ENCODE peak calls at places on chromosomes 16 and 17, in ten cellular contexts. W is foreskin keratinocyte, Y is body of pancreas, L is prostate gland, O is thoracic aorta, N is cardiac muscle cell, D is A549, R is lung, M is GM12878, I is ascending aorta. H is an unnamed sample.

GRCh38 chr17:31487648-31488263 is 96.3 kb downstream of the RAB11FIP4 start:
- DNase-seq in W (peak), Y (peak), L (peak), O (peak), N (peak), D (peak), R (peak), M (no peak), I (peak), H (peak)

GRCh38 chr17:36761203-36761945 is 160.0 kb downstream of the MRM1 start:
- DNase-seq in W (no peak), Y (no peak), L (no peak), O (no peak), N (peak), D (no peak), R (no peak), M (no peak), I (no peak), H (no peak)

GRCh38 chr16:65306313-65306712 is 184.4 kb upstream of the CDH11 start:
- DNase-seq in W (no peak), Y (no peak), L (no peak), O (no peak), N (no peak), D (no peak), R (no peak), M (no peak), I (no peak), H (no peak)

GRCh38 chr17:7709031-7709430 is 4.0 kb downstream of the EFNB3 start:
- DNase-seq in W (no peak), Y (no peak), L (no peak), O (no peak), N (no peak), D (no peak), R (no peak), M (no peak), I (no peak), H (no peak)

GRCh38 chr16:13307255-13307654 is 405.9 kb downstream of the SHISA9 start:
- DNase-seq in W (peak), Y (peak), L (no peak), O (no peak), N (no peak), D (no peak), R (no peak), M (no peak), I (no peak), H (no peak)

GRCh38 chr16:68786685-68787418 is 49.8 kb downstream of the CDH1 start:
- DNase-seq in W (peak), Y (peak), L (peak), O (no peak), N (no peak), D (peak), R (no peak), M (no peak), I (no peak), H (no peak)

GRCh38 chr17:39954876-39955275 is 7.9 kb upstream of the GSDMA start:
- DNase-seq in W (no peak), Y (no peak), L (no peak), O (no peak), N (no peak), D (no peak), R (no peak), M (no peak), I (no peak), H (no peak)

GRCh38 chr17:6427284-6427781 is 7.6 kb downstream of the AIPL1 start:
- DNase-seq in W (no peak), Y (no peak), L (no peak), O (no peak), N (no peak), D (no peak), R (no peak), M (peak), I (no peak), H (no peak)

GRCh38 chr17:30782206-30782605 is 42.3 kb downstream of the CRLF3 start:
- DNase-seq in W (no peak), Y (no peak), L (no peak), O (no peak), N (no peak), D (no peak), R (no peak), M (no peak), I (no peak), H (no peak)

GRCh38 chr17:40819528-40820125 is 2.8 kb downstream of the KRT10 start:
- DNase-seq in W (no peak), Y (peak), L (no peak), O (no peak), N (no peak), D (no peak), R (no peak), M (no peak), I (no peak), H (no peak)

GRCh38 chr17:44830359-44831269 is 527 bp upstream of the GJC1 start:
- DNase-seq in W (peak), Y (no peak), L (no peak), O (no peak), N (peak), D (peak), R (no peak), M (no peak), I (no peak), H (no peak)

GRCh38 chr17:68511254-68511670 is 968 bp upstream of the PRKAR1A start:
- DNase-seq in W (peak), Y (peak), L (peak), O (no peak), N (no peak), D (no peak), R (peak), M (no peak), I (peak), H (no peak)

GRCh38 chr17:7903154-7904103 is 12.7 kb downstream of the RNF227 start:
- DNase-seq in W (no peak), Y (no peak), L (peak), O (no peak), N (no peak), D (no peak), R (no peak), M (no peak), I (no peak), H (no peak)

GRCh38 chr16:2048116-2048543 is 345 bp downstream of the TSC2 start:
- DNase-seq in W (no peak), Y (no peak), L (no peak), O (no peak), N (no peak), D (no peak), R (no peak), M (no peak), I (no peak), H (no peak)
- H3K27ac ChIP-seq in W (no peak), Y (peak), L (peak), O (peak), N (no peak), D (peak), R (peak), M (peak), I (peak), H (peak)

GRCh38 chr17:8904686-8905085 is 37.2 kb upstream of the PIK3R6 start:
- DNase-seq in W (no peak), Y (no peak), L (no peak), O (no peak), N (no peak), D (no peak), R (no peak), M (no peak), I (peak), H (no peak)
- H3K27ac ChIP-seq in W (no peak), Y (no peak), L (no peak), O (no peak), N (no peak), D (no peak), R (no peak), M (no peak), I (no peak), H (no peak)

GRCh38 chr17:2184993-2185931 is 118.3 kb downstream of the SMG6 start:
- DNase-seq in W (no peak), Y (no peak), L (no peak), O (no peak), N (no peak), D (no peak), R (no peak), M (no peak), I (no peak), H (no peak)

GRCh38 chr17:2181206-2181983 is 122.2 kb downstream of the SMG6 start:
- DNase-seq in W (no peak), Y (peak), L (no peak), O (peak), N (peak), D (no peak), R (peak), M (no peak), I (peak), H (no peak)

GRCh38 chr17:2179615-2180295 is 123.8 kb downstream of the SMG6 start:
- DNase-seq in W (no peak), Y (peak), L (peak), O (peak), N (no peak), D (no peak), R (peak), M (no peak), I (peak), H (no peak)

GRCh38 chr17:2180768-2181167 is 122.8 kb downstream of the SMG6 start:
- DNase-seq in W (no peak), Y (no peak), L (no peak), O (no peak), N (no peak), D (no peak), R (no peak), M (no peak), I (no peak), H (no peak)

DNA sequence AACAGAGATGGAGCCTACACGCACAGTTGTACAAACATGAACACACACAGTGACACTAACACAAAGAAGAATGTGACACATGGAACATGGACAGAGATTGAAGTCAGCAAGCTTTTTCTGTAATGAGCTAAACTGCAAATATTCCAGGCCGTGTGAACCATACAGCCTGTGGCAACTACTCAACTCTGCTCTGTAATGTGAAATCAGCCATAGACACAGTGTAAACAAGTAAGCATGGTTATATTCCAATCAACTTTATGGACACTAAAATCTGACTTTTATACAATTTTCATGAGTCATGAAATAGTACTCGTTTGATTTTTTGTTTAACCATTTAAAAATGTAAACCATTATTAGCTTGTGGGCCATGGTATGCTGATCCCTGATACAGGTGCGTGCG is 120.2 kb downstream of the SMG6 start:
- DNase-seq in W (no peak), Y (no peak), L (no peak), O (no peak), N (no peak), D (no peak), R (no peak), M (no peak), I (no peak), H (no peak)
- H3K27ac ChIP-seq in W (no peak), Y (no peak), L (peak), O (peak), N (peak), D (no peak), R (no peak), M (no peak), I (peak), H (no peak)

DNA sequence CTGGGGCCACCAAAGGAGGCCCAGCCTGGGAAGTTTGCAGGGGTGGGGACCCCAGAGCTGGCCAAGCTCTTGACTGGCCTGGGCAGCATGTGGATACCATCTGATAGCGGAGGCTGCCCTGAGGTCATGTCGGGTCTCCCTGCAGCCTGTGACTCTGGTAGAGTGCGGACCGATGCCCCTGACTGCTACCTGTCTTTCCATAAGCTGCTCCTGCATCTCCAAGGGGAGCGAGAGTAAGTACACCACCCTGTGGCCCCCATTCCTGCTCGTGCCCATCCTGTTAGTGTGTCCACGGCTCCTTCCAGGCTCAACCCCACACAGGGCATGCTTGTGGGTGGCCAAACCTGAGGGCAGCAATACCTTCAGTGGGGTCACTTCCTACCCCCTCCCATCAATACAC is 8.0 kb downstream of the CETP start:
- DNase-seq in W (no peak), Y (no peak), L (no peak), O (no peak), N (no peak), D (no peak), R (no peak), M (no peak), I (no peak), H (no peak)
- H3K27ac ChIP-seq in W (no peak), Y (no peak), L (no peak), O (no peak), N (no peak), D (no peak), R (no peak), M (no peak), I (no peak), H (no peak)

H was measured in esophagus squamous epithelium.